ENCODE peak calls at places on chromosomes 6 and 20, in seven cellular contexts. Q, G, R, M, I, J and N are unnamed samples.

GRCh38 chr6:105985816-105986632 is 100.1 kb upstream of the PRDM1 start:
- DNase-seq in R (no peak), G (no peak), M (no peak), J (peak), I (no peak), Q (no peak), N (peak)

GRCh38 chr6:69162811-69163210 is 527.7 kb downstream of the ADGRB3 start:
- DNase-seq in Q (no peak), G (no peak), I (no peak), J (no peak), R (no peak), M (no peak), N (no peak)

GRCh38 chr20:14919473-14920157 is 582.2 kb upstream of the FLRT3 start:
- DNase-seq in I (no peak), Q (peak), M (no peak), R (peak), G (no peak), J (peak), N (no peak)

GRCh38 chr6:158519761-158520160 is 40.1 kb upstream of the TMEM181 start:
- DNase-seq in Q (no peak), M (no peak), I (no peak), G (no peak), J (no peak), R (no peak), N (no peak)

GRCh38 chr20:37408202-37408929 is 62.4 kb downstream of the SRC start:
- DNase-seq in J (no peak), Q (no peak), I (no peak), M (no peak), G (no peak), R (no peak), N (no peak)

GRCh38 chr6:168091381-168092264 is 12.6 kb upstream of the FRMD1 start:
- DNase-seq in R (no peak), Q (no peak), I (no peak), J (no peak), M (no peak), G (no peak), N (no peak)

GRCh38 chr20:955111-955510 is 39.0 kb upstream of the ANGPT4 start:
- DNase-seq in I (no peak), R (no peak), M (no peak), Q (no peak), J (no peak), G (no peak), N (peak)

GRCh38 chr6:16130437-16130891 is 1.6 kb downstream of the MYLIP start:
- DNase-seq in Q (no peak), G (no peak), J (peak), R (no peak), I (no peak), M (no peak), N (no peak)

GRCh38 chr20:17630806-17631195 is 51.2 kb downstream of the RRBP1 start:
- DNase-seq in J (no peak), R (no peak), M (no peak), Q (no peak), G (no peak), I (no peak), N (no peak)

GRCh38 chr20:57422254-57422653 is 31.1 kb downstream of the RBM38 start:
- DNase-seq in M (no peak), I (no peak), Q (no peak), J (no peak), R (no peak), G (no peak), N (no peak)

GRCh38 chr6:96468681-96469224 is 52.9 kb upstream of the UFL1 start:
- DNase-seq in Q (no peak), G (no peak), J (peak), R (no peak), I (no peak), M (no peak), N (no peak)

GRCh38 chr6:140318408-140318807 is 944.0 kb upstream of the CITED2 start:
- DNase-seq in M (no peak), I (no peak), G (no peak), R (no peak), Q (no peak), J (no peak), N (no peak)

GRCh38 chr6:66599541-66599940 is 892.5 kb upstream of the EYS start:
- DNase-seq in G (no peak), R (no peak), I (no peak), J (no peak), Q (no peak), M (no peak), N (no peak)

GRCh38 chr6:29531668-29532067 is 27.9 kb downstream of the UBD start:
- DNase-seq in R (no peak), J (no peak), I (no peak), M (no peak), G (no peak), Q (no peak), N (no peak)

GRCh38 chr20:3072530-3073250 is 1.3 kb downstream of the OXT start:
- DNase-seq in Q (no peak), I (no peak), R (no peak), M (no peak), J (no peak), G (no peak), N (no peak)

GRCh38 chr6:119626884-119627619 is 277.5 kb upstream of the MAN1A1 start:
- DNase-seq in M (no peak), Q (no peak), I (peak), J (no peak), G (no peak), R (no peak), N (no peak)

GRCh38 chr20:17430515-17430914 is 100.7 kb downstream of the BFSP1 start:
- DNase-seq in M (no peak), G (no peak), J (no peak), Q (no peak), R (no peak), I (no peak), N (no peak)

GRCh38 chr6:10837692-10837996 is 695 bp downstream of the MAK start:
- DNase-seq in G (no peak), R (no peak), I (peak), Q (no peak), M (no peak), J (no peak), N (no peak)

GRCh38 chr6:168937061-168937460 is 316.6 kb downstream of the THBS2 start:
- DNase-seq in R (no peak), M (no peak), J (no peak), Q (no peak), G (no peak), I (no peak), N (no peak)

GRCh38 chr6:118377711-118378414 is 170.2 kb upstream of the PLN start:
- DNase-seq in R (no peak), M (no peak), Q (no peak), J (no peak), I (no peak), G (no peak), N (no peak)

GRCh38 chr6:112207773-112208172 is 46.6 kb downstream of the LAMA4 start:
- DNase-seq in I (no peak), G (no peak), M (no peak), R (no peak), J (no peak), Q (no peak), N (no peak)

GRCh38 chr20:51446656-51447055 is 95.9 kb downstream of the NFATC2 start:
- DNase-seq in J (peak), Q (peak), I (peak), M (no peak), R (no peak), G (no peak), N (peak)

GRCh38 chr20:58137651-58138265 is 90.7 kb downstream of the ANKRD60 start:
- DNase-seq in G (no peak), Q (no peak), J (no peak), R (no peak), I (no peak), M (peak), N (peak)

GRCh38 chr20:19003759-19004336 is 190.3 kb downstream of the SCP2D1 start:
- DNase-seq in Q (no peak), M (no peak), G (no peak), I (no peak), R (no peak), J (no peak), N (no peak)

GRCh38 chr6:16322666-16323312 is 84.4 kb downstream of the GMPR start:
- DNase-seq in G (peak), M (no peak), Q (no peak), I (peak), R (peak), J (peak), N (peak)

GRCh38 chr6:155244434-155244833 is 19.4 kb upstream of the CLDN20 start:
- DNase-seq in I (no peak), J (no peak), M (no peak), R (no peak), G (no peak), Q (no peak), N (no peak)

GRCh38 chr20:44134897-44135810 is 51.8 kb downstream of the JPH2 start:
- DNase-seq in G (no peak), I (no peak), M (no peak), Q (no peak), R (no peak), J (no peak), N (peak)

GRCh38 chr20:58973179-58973578 is 7.9 kb upstream of the NELFCD start:
- DNase-seq in I (no peak), Q (no peak), M (no peak), J (no peak), R (no peak), G (no peak), N (no peak)

GRCh38 chr20:263701-264100 is 6.2 kb downstream of the DEFB132 start:
- DNase-seq in J (no peak), M (no peak), G (no peak), Q (no peak), I (no peak), R (no peak), N (no peak)

GRCh38 chr20:44698351-44698750 is 16.8 kb upstream of the CCN5 start:
- DNase-seq in G (no peak), I (no peak), M (no peak), J (no peak), Q (no peak), R (no peak), N (no peak)

GRCh38 chr20:57659131-57659788 is 39.0 kb upstream of the ZBP1 start:
- DNase-seq in I (no peak), G (no peak), M (peak), J (peak), R (peak), Q (no peak), N (peak)

GRCh38 chr6:79824231-79824630 is 123.1 kb downstream of the ELOVL4 start:
- DNase-seq in R (no peak), I (no peak), J (no peak), G (no peak), Q (no peak), M (no peak), N (no peak)

GRCh38 chr20:58891686-58892125 is 39.2 kb downstream of the GNAS start:
- DNase-seq in R (peak), Q (peak), I (peak), M (no peak), J (peak), G (no peak), N (peak)

GRCh38 chr20:46151936-46152335 is 33.8 kb downstream of the CD40 start:
- DNase-seq in J (no peak), I (peak), R (no peak), Q (peak), G (no peak), M (no peak), N (no peak)

GRCh38 chr6:152343735-152344360 is 293.3 kb downstream of the SYNE1 start:
- DNase-seq in I (no peak), R (no peak), J (no peak), M (no peak), G (no peak), Q (no peak), N (no peak)

GRCh38 chr6:15431762-15432495 is 186.1 kb downstream of the JARID2 start:
- DNase-seq in R (no peak), M (no peak), I (no peak), G (no peak), Q (peak), J (no peak), N (no peak)

GRCh38 chr6:108733706-108734105 is 114.5 kb upstream of the ARMC2 start:
- DNase-seq in M (no peak), G (no peak), R (no peak), J (no peak), Q (no peak), I (no peak), N (no peak)

GRCh38 chr6:108736832-108737231 is 111.4 kb upstream of the ARMC2 start:
- DNase-seq in G (peak), R (no peak), I (peak), M (peak), Q (peak), J (no peak), N (no peak)

GRCh38 chr6:108734336-108734922 is 113.8 kb upstream of the ARMC2 start:
- DNase-seq in R (peak), G (no peak), J (peak), I (no peak), M (no peak), Q (no peak), N (no peak)

GRCh38 chr6:108735991-108736345 is 112.3 kb upstream of the ARMC2 start:
- DNase-seq in I (no peak), Q (no peak), J (peak), G (no peak), R (peak), M (no peak), N (no peak)

GRCh38 chr6:108735310-108735990 is 112.8 kb upstream of the ARMC2 start:
- DNase-seq in R (no peak), G (no peak), I (no peak), J (no peak), M (no peak), Q (no peak), N (no peak)
- H3K4me3 ChIP-seq in R (no peak), G (no peak), I (no peak), J (no peak), M (no peak), Q (no peak), N (no peak)

GRCh38 chr6:20411544-20411943 is 9.9 kb downstream of the E2F3 start:
- DNase-seq in M (no peak), R (no peak), Q (no peak), I (no peak), J (no peak), G (no peak), N (no peak)
- TF ChIP-seq EP300 in M (no peak), R (no peak), Q (no peak), I (no peak), J (no peak), G (no peak), N (no peak)

GRCh38 chr6:3294921-3295871 is 36.4 kb downstream of the PSMG4 start:
- DNase-seq in J (no peak), M (peak), I (no peak), Q (peak), R (no peak), G (no peak), N (peak)
- TF ChIP-seq CTCF in J (peak), M (no peak), I (peak), Q (no peak), R (no peak), G (peak), N (no peak)

GRCh38 chr6:165988306-165988756 is 179.3 kb downstream of the TBXT start:
- DNase-seq in R (no peak), I (no peak), Q (no peak), M (no peak), G (no peak), J (no peak), N (no peak)
- H3K4me3 ChIP-seq in R (peak), I (no peak), Q (peak), M (peak), G (peak), J (peak), N (peak)

DNA sequence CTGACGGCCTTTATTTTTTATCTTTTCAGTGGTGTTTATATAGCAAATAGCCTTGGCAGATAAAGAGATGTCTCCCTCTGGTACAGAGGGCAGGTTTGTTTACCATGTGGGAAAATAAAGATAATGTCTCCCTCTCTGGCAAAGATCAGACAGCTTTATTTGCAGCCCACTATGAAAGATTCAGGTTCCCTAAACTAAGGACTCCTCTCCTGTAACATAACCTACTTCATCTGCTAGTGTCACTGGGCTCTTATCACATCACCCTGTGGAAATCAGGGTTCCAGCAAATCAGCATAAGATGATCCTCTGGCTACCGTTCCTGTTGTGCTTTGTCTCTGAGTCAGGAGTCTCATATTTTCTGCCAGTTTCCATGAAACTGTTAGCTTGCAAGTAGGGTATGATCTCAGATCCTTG is 3.1 kb downstream of the FBXL4 start:
- DNase-seq in M (no peak), J (no peak), G (no peak), I (peak), Q (peak), R (no peak), N (no peak)
- TF ChIP-seq EP300 in M (no peak), J (no peak), G (no peak), I (no peak), Q (no peak), R (no peak), N (no peak)

GRCh38 chr20:23420943-23421925 is at the start of gene NAPB:
- DNase-seq in G (peak), M (peak), Q (peak), I (peak), J (peak), R (peak), N (peak)
- TF ChIP-seq CTCF in G (peak), M (peak), Q (peak), I (peak), J (peak), R (no peak), N (peak)

GRCh38 chr6:109824105-109824504 is 133.0 kb downstream of the FIG4 start:
- DNase-seq in J (no peak), Q (no peak), M (no peak), I (no peak), R (no peak), G (no peak), N (no peak)

GRCh38 chr6:109821494-109821893 is 130.4 kb downstream of the FIG4 start:
- DNase-seq in M (no peak), R (no peak), Q (no peak), I (no peak), G (no peak), J (no peak), N (no peak)

GRCh38 chr6:109826551-109826950 is 135.5 kb downstream of the FIG4 start:
- DNase-seq in G (no peak), R (no peak), J (no peak), M (no peak), I (no peak), Q (no peak), N (no peak)

GRCh38 chr6:109816452-109817374 is 125.6 kb downstream of the FIG4 start:
- DNase-seq in M (no peak), I (no peak), G (no peak), J (no peak), R (no peak), Q (no peak), N (no peak)

GRCh38 chr6:109820706-109821350 is 129.7 kb downstream of the FIG4 start:
- DNase-seq in G (no peak), Q (no peak), J (no peak), I (no peak), R (no peak), M (no peak), N (no peak)
- H3K4me3 ChIP-seq in G (no peak), Q (no peak), J (no peak), I (no peak), R (no peak), M (no peak), N (no peak)

DNA sequence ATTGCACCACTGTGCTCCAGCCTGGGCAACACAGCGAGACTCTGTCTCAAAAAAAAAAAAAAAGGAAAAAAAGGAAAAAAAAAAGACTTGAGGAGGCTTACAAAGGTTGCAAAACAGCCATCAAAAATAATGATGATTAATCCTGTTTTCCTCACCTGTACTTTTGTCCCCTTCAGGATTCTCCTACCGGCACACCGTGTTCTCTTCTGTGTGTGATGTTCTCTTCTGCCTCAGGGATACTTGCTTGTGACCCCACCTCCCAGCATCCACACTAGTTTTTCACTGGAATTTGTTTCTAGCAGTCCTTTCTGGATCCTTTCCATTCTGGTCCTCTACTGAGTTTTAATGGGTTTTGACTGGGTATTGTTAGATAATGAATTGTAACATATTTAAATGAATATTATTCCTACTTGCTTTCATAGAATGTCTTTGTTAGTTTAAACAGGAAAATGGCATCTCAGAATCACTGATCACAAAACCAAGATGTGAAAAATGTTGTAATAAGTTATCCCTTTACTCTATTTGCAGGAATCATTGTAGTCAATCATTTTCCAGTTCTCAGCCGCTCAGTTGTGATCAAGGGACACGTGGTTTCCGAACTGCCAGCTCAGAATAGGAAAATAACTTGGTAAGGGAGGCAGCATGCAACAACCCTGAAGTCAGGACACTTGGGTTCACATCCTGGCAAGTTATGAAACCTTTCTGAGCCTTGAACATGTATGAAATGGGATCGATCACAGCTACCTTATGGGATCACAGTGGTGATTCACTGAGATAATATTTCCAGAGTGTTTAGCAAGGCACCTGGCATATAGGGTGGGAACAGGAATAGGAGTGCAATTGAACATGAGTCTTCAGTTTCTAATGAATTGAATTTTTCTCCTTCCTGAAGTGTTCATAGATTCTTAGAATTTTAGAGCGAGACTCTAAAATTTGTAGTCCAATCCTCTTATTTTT is 8.5 kb downstream of the C6orf89 start:
- DNase-seq in M (no peak), I (no peak), G (no peak), R (no peak), J (no peak), Q (no peak), N (no peak)
- TF ChIP-seq EP300 in M (no peak), I (no peak), G (no peak), R (no peak), J (no peak), Q (no peak), N (no peak)

GRCh38 chr6:135012349-135012748 is 42.3 kb downstream of the HBS1L start:
- DNase-seq in R (no peak), Q (no peak), I (no peak), M (no peak), G (no peak), J (no peak), N (no peak)
- TF ChIP-seq CTCF in R (no peak), Q (no peak), I (no peak), M (no peak), G (no peak), J (no peak), N (no peak)

GRCh38 chr6:41937472-41937871 is 4.1 kb downstream of the CCND3 start:
- DNase-seq in M (no peak), R (no peak), I (no peak), G (no peak), Q (no peak), J (no peak), N (no peak)

GRCh38 chr6:41936073-41936837 is 5.4 kb downstream of the CCND3 start:
- DNase-seq in I (peak), G (peak), J (peak), R (peak), M (peak), Q (peak), N (peak)

GRCh38 chr6:41938590-41938989 is 3.0 kb downstream of the CCND3 start:
- DNase-seq in M (no peak), G (no peak), R (no peak), Q (no peak), J (no peak), I (no peak), N (no peak)

GRCh38 chr6:41939091-41939847 is 2.3 kb downstream of the CCND3 start:
- DNase-seq in M (peak), G (no peak), J (peak), I (peak), R (peak), Q (no peak), N (peak)

GRCh38 chr6:41937881-41938574 is 3.6 kb downstream of the CCND3 start:
- DNase-seq in G (no peak), M (no peak), J (no peak), R (no peak), Q (no peak), I (peak), N (no peak)
- H3K4me3 ChIP-seq in G (no peak), M (no peak), J (no peak), R (no peak), Q (peak), I (peak), N (no peak)